ENCODE peak calls at places on chromosomes 5 and 9, in four cellular contexts. S is IMR-90, V is H9, M is H1. Y is an unnamed sample.

GRCh38 chr5:54545796-54546195 is 28.2 kb downstream of the SNX18 start:
- DNase-seq in S (no peak), V (no peak), M (no peak), Y (no peak)

GRCh38 chr9:93826209-93826608 is 128.9 kb downstream of the BARX1 start:
- DNase-seq in S (no peak), V (peak), M (peak), Y (no peak)

GRCh38 chr5:149277821-149278220 is 6.2 kb downstream of the AFAP1L1 start:
- DNase-seq in S (no peak), V (no peak), M (no peak), Y (no peak)

GRCh38 chr5:149036970-149037369 is 25.9 kb downstream of the SH3TC2 start:
- DNase-seq in S (peak), V (no peak), M (no peak), Y (no peak)

GRCh38 chr5:179827684-179828083 is 7.0 kb downstream of the SQSTM1 start:
- DNase-seq in S (peak), V (no peak), M (no peak), Y (no peak)

GRCh38 chr9:76027426-76027825 is 137.0 kb downstream of the PCSK5 start:
- DNase-seq in S (peak), V (no peak), M (no peak), Y (no peak)

GRCh38 chr5:66558562-66558961 is 37.6 kb upstream of the MAST4 start:
- DNase-seq in S (no peak), V (no peak), M (no peak), Y (no peak)

GRCh38 chr5:141510160-141510559 is 21.3 kb downstream of the PCDHGC5 start:
- DNase-seq in S (no peak), V (no peak), M (no peak), Y (no peak)

GRCh38 chr5:135322744-135323143 is 76.3 kb downstream of the MACROH2A1 start:
- DNase-seq in S (no peak), V (no peak), M (no peak), Y (no peak)

GRCh38 chr9:73575071-73575470 is 423.4 kb downstream of the ANXA1 start:
- DNase-seq in S (no peak), V (no peak), M (no peak), Y (no peak)

GRCh38 chr9:73575661-73576060 is 424.0 kb downstream of the ANXA1 start:
- DNase-seq in S (no peak), V (no peak), M (no peak), Y (no peak)

GRCh38 chr9:73583590-73583989 is 431.9 kb downstream of the ANXA1 start:
- DNase-seq in S (no peak), V (no peak), M (no peak), Y (no peak)

GRCh38 chr9:73577867-73578266 is 426.2 kb downstream of the ANXA1 start:
- DNase-seq in S (no peak), V (no peak), M (no peak), Y (no peak)

GRCh38 chr9:73579823-73580222 is 428.2 kb downstream of the ANXA1 start:
- DNase-seq in S (no peak), V (no peak), M (no peak), Y (no peak)
- H3K56ac ChIP-seq in S (no peak), V (no peak), M (no peak), Y (no peak)

GRCh38 chr5:173534031-173534430 is 82.4 kb downstream of the BOD1 start:
- DNase-seq in S (no peak), V (no peak), M (no peak), Y (no peak)
- H3K56ac ChIP-seq in S (no peak), V (no peak), M (no peak), Y (no peak)

GRCh38 chr5:181159286-181160143 is 12.1 kb downstream of the OR2V2 start:
- DNase-seq in S (peak), V (peak), M (peak), Y (peak)
- H3K56ac ChIP-seq in S (no peak), V (no peak), M (no peak), Y (no peak)

GRCh38 chr5:113128082-113128481 is 151.5 kb downstream of the DCP2 start:
- DNase-seq in S (no peak), V (no peak), M (no peak), Y (no peak)
- H3K56ac ChIP-seq in S (no peak), V (no peak), M (no peak), Y (no peak)

DNA sequence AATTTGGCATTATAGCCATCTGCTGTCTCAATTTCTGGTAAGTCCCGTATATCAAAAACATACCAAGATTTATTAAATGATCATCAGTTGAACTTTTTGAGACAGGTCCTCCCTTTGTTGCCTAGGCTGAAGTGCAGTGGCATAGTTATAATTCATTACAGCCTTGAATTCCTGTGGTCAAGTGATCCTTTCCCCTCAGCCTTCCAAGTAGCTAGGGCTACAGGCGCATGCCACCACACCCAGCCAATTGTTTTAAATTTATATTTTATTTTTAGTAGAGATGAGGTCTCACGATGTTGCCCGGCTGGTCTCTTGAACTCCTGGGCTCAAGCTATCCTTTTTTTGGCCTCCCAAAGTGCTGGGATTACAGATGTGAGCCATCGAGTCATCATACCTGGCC is 418.9 kb downstream of the ARHGEF28 start:
- DNase-seq in S (no peak), V (no peak), M (no peak), Y (no peak)
- H3K56ac ChIP-seq in S (no peak), V (no peak), M (no peak), Y (no peak)

GRCh38 chr9:111828193-111828592 is 33.5 kb upstream of the SHOC1 start:
- DNase-seq in S (no peak), V (no peak), M (no peak), Y (peak)

GRCh38 chr9:111833941-111834340 is 39.2 kb upstream of the SHOC1 start:
- DNase-seq in S (peak), V (no peak), M (no peak), Y (no peak)

GRCh38 chr9:111825468-111826145 is 30.9 kb upstream of the SHOC1 start:
- DNase-seq in S (peak), V (no peak), M (no peak), Y (no peak)

GRCh38 chr9:111832428-111832827 is 37.7 kb upstream of the SHOC1 start:
- DNase-seq in S (no peak), V (no peak), M (no peak), Y (no peak)

DNA sequence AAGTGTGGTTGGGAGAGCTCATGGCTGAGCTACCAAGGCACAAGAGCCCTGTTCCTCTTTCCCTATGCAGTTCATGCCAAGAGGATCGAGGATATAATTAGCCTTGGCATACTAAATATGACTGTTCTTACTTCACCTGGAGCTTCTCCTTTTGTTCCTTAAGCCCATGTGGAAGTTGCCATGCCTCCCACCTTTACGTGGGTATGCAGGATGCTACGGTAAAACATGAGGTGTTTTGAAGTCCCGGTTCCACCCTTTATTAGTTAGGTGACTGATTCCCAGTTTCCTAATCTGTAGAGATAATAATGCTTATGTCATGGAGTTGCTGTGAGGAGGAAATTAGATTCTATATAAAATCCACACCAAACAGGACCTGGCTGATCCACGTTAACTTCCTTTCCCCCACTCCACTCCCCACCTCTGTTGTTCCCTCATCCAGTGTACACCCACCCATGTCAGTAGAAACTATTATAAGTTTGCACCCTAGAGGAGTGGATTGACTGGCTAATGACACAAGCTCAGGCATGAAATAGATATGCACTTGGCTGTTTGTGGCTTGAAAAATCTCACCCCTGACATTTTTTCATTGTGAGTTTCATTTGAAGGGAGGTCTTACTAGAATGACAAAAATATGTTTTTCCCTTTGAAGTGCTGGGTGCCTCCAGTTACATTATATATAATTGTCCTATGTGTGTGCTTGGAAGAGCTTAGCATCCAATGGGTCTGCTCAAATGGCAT is 36.8 kb upstream of the SHOC1 start:
- DNase-seq in S (peak), V (no peak), M (no peak), Y (no peak)
- H3K56ac ChIP-seq in S (no peak), V (no peak), M (no peak), Y (no peak)

GRCh38 chr9:4959028-4959427 is 26.0 kb upstream of the JAK2 start:
- DNase-seq in S (no peak), V (no peak), M (no peak), Y (no peak)
- H3K56ac ChIP-seq in S (no peak), V (no peak), M (no peak), Y (no peak)

GRCh38 chr5:73450041-73450598 is 1.5 kb upstream of the FOXD1 start:
- DNase-seq in S (no peak), V (no peak), M (no peak), Y (no peak)
- H3K56ac ChIP-seq in S (no peak), V (no peak), M (no peak), Y (no peak)

DNA sequence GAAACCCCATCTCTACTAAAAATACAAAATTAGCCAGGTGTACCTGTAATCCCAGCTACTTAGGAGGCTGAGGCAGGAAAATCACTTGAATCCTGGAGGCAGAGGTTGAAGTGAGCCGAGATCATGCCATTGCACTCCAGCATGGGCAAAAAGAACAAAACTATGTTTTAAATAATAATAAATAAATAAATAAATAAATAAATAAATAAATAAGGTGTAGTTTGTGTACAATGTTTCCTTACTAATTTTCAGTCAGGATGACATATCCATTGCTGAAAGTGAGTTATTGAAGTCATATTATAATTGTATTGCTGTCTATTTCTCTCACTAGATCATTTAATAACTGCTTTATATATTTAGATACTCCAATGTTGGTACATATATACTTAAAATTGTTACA is 581.5 kb upstream of the DAB2 start:
- DNase-seq in S (no peak), V (no peak), M (no peak), Y (no peak)
- H3K56ac ChIP-seq in S (no peak), V (no peak), M (no peak), Y (no peak)

DNA sequence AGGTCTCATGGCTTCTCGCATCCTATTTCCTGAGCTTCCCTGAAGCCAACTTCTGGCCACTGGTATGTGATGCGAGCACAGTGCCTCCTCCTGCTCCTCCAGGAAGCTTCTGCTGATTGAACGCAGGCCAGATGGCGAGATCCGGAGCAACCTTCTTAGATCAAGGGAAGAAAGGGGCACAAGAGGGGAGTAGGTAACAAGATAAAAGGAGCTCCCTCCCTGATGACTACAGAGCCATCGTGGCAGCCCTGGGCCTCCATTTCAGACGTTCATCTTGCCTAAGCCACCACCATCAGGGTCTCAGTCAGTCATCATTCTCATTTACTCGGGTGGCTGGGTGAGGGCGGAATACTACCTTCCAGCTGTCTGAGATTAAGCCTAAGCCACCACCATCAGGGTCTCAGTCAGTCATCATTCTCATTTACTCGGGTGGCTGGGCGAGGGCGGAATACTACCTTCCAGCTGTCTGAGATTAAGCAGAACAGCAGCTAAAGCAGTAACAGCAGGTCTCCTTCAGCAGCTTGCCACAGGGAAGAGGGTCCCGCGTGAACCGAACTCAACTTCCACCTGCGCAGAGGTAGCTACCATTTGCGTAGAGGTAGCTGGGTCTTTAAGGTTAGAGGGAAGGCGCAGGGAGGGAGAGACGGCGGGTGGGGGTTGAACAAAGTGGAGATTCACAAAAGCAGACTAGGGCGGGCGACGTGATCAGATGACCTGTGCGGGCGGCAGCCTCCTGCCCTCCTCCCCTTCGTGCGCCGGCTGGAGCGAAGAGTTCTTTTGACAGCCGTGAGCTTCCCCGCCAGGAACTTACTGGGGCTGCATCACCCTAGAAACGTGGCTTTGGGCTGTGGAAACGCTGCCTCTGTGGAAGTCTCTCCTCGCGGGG is 27.9 kb upstream of the MGAT1 start:
- DNase-seq in S (peak), V (peak), M (peak), Y (peak)
- H3K56ac ChIP-seq in S (peak), V (no peak), M (no peak), Y (peak)